ENCODE peak calls at places on chromosomes 6 and 20, in four cellular contexts. X is OCI-LY7, G is transverse colon, O is HL-60. B is an unnamed sample.

GRCh38 chr6:120355822-120356221 is 978.5 kb downstream of the TBC1D32 start:
- DNase-seq in X (no peak), O (no peak), G (no peak), B (no peak)

GRCh38 chr6:16244869-16245451 is 6.6 kb downstream of the GMPR start:
- DNase-seq in O (no peak), X (no peak), G (no peak), B (no peak)

GRCh38 chr6:161151059-161151645 is 122.7 kb downstream of the AGPAT4 start:
- DNase-seq in G (no peak), X (no peak), O (no peak), B (no peak)

GRCh38 chr6:158039571-158040050 is 57.9 kb downstream of the SYNJ2 start:
- DNase-seq in G (no peak), O (peak), X (no peak), B (no peak)

GRCh38 chr6:137297887-137298286 is 78.7 kb upstream of the IFNGR1 start:
- DNase-seq in X (no peak), G (peak), O (peak), B (no peak)

GRCh38 chr20:7728373-7728772 is 211.9 kb downstream of the HAO1 start:
- DNase-seq in G (no peak), X (no peak), O (no peak), B (no peak)

GRCh38 chr6:117425431-117426153 is at the start of gene ROS1:
- DNase-seq in O (no peak), X (no peak), G (no peak), B (no peak)

GRCh38 chr6:141041596-141042087 is 1091.1 kb upstream of the GJE1 start:
- DNase-seq in O (no peak), X (no peak), G (no peak), B (no peak)

GRCh38 chr20:41152108-41152757 is 14.9 kb downstream of the PLCG1 start:
- DNase-seq in G (no peak), X (no peak), O (no peak), B (no peak)

GRCh38 chr6:28771401-28772267 is 152.2 kb downstream of the TRIM27 start:
- DNase-seq in G (no peak), X (peak), O (no peak), B (no peak)

GRCh38 chr6:105326838-105327745 is 75.8 kb downstream of the PREP start:
- DNase-seq in X (no peak), O (no peak), G (no peak), B (no peak)

GRCh38 chr6:41475737-41476357 is 70.3 kb upstream of the FOXP4 start:
- DNase-seq in G (no peak), O (no peak), X (no peak), B (no peak)

GRCh38 chr6:136466789-136467585 is 83.2 kb downstream of the MAP7 start:
- DNase-seq in G (no peak), X (no peak), O (no peak), B (no peak)

GRCh38 chr6:14770040-14770439 is 475.8 kb upstream of the JARID2 start:
- DNase-seq in G (no peak), X (no peak), O (no peak), B (no peak)

GRCh38 chr6:157020398-157021266 is 243.5 kb downstream of the ARID1B start:
- DNase-seq in G (peak), X (peak), O (peak), B (peak)

GRCh38 chr6:121247386-121247785 is 86.9 kb downstream of the TBC1D32 start:
- DNase-seq in G (no peak), X (no peak), O (no peak), B (no peak)

GRCh38 chr6:15495375-15495901 is 167.4 kb downstream of the DTNBP1 start:
- DNase-seq in X (no peak), G (peak), O (no peak), B (no peak)

GRCh38 chr6:4367643-4368042 is 232.3 kb upstream of the ECI2 start:
- DNase-seq in X (no peak), G (no peak), O (no peak), B (no peak)

GRCh38 chr6:1636971-1637871 is 27.5 kb downstream of the FOXC1 start:
- DNase-seq in O (no peak), G (no peak), X (peak), B (no peak)

GRCh38 chr6:5550631-5551030 is 289.3 kb downstream of the FARS2 start:
- DNase-seq in O (no peak), G (no peak), X (no peak), B (no peak)

GRCh38 chr6:157713451-157714152 is 109.4 kb upstream of the SNX9 start:
- DNase-seq in X (no peak), G (no peak), O (no peak), B (no peak)

GRCh38 chr6:6966127-6966526 is 141.6 kb upstream of the RREB1 start:
- DNase-seq in G (no peak), X (no peak), O (no peak), B (no peak)

GRCh38 chr20:13953227-13953626 is 37.2 kb downstream of the SEL1L2 start:
- DNase-seq in O (no peak), G (no peak), X (no peak), B (no peak)
- TF ChIP-seq CTCF in O (no peak), G (no peak), X (peak), B (no peak)

DNA sequence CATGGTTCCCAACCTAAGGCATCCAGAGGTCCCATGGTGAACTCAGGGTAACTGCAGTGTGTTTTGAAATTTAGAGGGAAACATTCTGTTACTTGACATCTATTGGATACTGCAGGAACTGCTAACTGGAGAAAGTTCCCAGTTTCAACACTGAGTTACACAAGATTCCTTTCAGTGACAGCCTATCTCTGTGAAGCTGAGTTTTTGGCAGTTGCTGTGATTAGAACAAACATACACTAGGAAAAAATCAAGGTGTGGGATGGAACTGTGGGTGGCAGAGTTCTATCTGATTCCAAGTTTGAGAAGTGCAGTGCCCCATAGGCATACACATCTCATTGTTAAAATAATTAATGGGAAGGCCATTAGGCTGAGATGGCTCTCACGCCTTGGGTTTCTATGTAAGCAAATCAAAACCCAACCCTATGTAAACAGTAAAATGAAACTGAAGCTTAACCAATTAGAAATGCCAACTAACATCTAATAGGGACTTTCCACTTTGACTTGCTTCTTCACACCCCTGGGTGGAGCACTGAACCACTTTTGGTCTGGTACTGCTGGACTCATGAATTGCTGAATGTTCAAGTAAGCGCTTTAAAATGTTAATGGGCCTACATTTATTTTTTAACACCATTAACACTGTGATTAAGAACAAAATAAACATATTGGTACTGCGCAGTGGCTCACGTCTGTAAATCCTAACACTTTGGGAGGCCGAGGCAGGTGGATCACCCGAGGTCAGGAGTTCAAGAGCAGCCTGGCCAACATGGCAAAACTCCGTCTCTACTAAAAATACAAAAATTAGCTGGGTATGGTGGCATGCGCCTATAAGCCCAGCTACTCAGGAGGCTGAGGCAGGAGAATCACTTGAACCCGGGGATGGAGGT is 55.2 kb upstream of the TBC1D7 start:
- DNase-seq in X (no peak), O (no peak), G (no peak), B (peak)
- TF ChIP-seq CTCF in X (peak), O (no peak), G (no peak), B (peak)

DNA sequence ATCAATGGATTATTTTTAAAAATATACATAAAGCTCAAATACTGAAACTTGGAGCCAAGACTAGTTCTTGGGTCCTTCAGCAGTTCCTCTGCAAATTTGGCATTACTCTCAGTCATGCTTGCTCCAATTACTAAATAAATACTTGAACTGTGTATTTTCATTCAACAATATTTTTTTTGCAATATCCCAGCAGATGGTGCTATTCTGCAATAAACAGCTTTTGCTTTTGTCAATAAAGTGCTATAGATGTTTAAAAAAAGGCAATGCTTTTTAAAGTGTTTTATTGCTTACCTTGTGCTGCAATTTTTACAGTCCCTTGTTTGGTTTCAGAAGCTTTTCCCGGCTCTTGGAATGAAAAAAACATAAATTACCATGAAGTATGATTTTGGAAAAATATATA is 243.4 kb downstream of the TRDN start:
- DNase-seq in G (no peak), X (peak), O (no peak), B (no peak)
- TF ChIP-seq CTCF in G (no peak), X (peak), O (no peak), B (no peak)

DNA sequence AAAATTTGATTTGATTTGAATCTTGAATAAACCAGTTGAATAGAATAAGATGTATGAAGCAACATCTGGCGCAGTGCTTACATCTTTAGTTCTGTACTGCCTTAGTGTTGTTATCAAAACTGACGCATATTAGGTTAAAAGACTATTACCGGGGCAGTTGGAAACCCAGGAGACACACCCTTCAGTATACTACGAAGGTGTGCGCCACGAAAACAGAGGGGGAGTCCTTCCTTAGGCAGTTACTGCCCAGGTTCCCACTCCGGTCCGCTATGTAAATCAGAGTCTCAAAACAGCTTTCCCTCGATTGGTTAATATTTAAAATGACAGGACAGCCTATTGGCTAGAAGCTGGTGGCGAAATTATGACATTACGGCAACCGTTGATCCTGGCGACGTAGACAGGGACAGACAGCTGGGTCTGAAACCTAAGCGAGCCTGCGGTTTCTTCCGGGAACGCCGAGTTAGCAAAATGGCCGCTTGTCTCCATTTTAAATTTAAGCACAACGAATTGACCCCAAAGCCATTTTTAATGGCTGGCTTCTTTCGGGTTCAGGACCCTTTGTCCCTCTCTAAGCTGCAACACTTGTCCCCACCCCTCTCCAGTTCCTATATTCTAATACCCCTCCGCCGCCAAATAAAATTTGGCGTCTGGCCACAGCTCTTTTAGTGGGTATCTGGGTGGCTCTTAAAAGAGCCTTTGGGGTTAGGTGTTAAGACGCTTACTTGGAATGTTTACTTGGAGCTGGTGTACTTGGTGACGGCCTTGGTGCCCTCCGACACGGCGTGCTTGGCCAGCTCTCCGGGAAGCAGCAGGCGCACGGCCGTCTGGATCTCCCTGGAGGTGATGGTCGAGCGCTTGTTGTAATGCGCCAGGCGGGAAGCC is 35.8 kb downstream of the HFE start:
- DNase-seq in X (peak), O (peak), G (peak), B (peak)
- TF ChIP-seq CTCF in X (no peak), O (no peak), G (no peak), B (no peak)

GRCh38 chr6:39073471-39074355 is 25.1 kb downstream of the GLP1R start:
- DNase-seq in X (no peak), O (no peak), G (no peak), B (no peak)
- TF ChIP-seq CTCF in X (no peak), O (no peak), G (no peak), B (no peak)

DNA sequence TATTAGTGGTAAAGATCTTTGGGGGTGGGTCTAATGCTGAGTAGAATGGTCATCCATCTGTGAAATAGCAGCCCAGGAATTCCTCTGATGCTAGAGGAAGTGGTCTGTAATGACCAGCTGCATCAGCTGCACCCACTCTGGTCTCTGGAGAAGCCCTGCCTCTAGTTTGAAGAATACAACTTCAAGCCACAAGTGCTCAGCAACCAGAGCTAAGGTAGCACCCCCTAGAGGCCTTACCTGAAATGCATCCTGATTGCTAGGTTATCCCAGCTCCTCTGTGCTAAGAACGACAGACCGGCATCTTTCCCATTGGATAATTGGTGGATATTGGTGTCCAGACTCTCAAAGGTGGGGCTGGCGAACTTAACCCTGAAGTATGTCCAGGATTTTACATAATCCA is 58.2 kb downstream of the DNAH8 start:
- DNase-seq in X (peak), G (peak), O (peak), B (peak)
- TF ChIP-seq CTCF in X (peak), G (peak), O (no peak), B (peak)

GRCh38 chr6:47447726-47448125 is 29.9 kb upstream of the CD2AP start:
- DNase-seq in G (no peak), X (no peak), O (no peak), B (no peak)

GRCh38 chr6:47454713-47455396 is 22.7 kb upstream of the CD2AP start:
- DNase-seq in O (no peak), X (no peak), G (no peak), B (no peak)

GRCh38 chr6:47452899-47453298 is 24.7 kb upstream of the CD2AP start:
- DNase-seq in X (no peak), G (no peak), O (no peak), B (no peak)

GRCh38 chr6:47453372-47453936 is 24.1 kb upstream of the CD2AP start:
- DNase-seq in G (no peak), O (no peak), X (no peak), B (no peak)

GRCh38 chr6:47451162-47451561 is 26.4 kb upstream of the CD2AP start:
- DNase-seq in G (no peak), O (no peak), X (no peak), B (no peak)
- TF ChIP-seq CTCF in G (no peak), O (no peak), X (no peak), B (no peak)

GRCh38 chr20:44056010-44056698 is 130.8 kb downstream of the JPH2 start:
- DNase-seq in X (no peak), G (peak), O (peak), B (no peak)
- TF ChIP-seq CTCF in X (peak), G (peak), O (peak), B (peak)

B was measured in GM13976.